ENCODE peak calls at places on chromosomes 16 and 17, in four cellular contexts. I, A, H and Y are unnamed samples.

GRCh38 chr17:49730078-49730786 is 22.5 kb upstream of the SLC35B1 start:
- DNase-seq in H (peak), I (peak), A (no peak), Y (peak)

GRCh38 chr16:26981266-26981938 is 85.3 kb upstream of the C16orf82 start:
- DNase-seq in A (no peak), H (no peak), I (no peak), Y (peak)

GRCh38 chr17:10243905-10244844 is 45.8 kb upstream of the GAS7 start:
- DNase-seq in A (peak), I (no peak), H (no peak), Y (peak)

GRCh38 chr17:4509923-4510614 is 11.4 kb downstream of the SPNS2 start:
- DNase-seq in I (peak), A (no peak), H (no peak), Y (no peak)

GRCh38 chr17:64357191-64357981 is 33.3 kb downstream of the PECAM1 start:
- DNase-seq in A (peak), H (peak), I (peak), Y (peak)

GRCh38 chr16:78461087-78461486 is 361.6 kb downstream of the WWOX start:
- DNase-seq in A (peak), H (no peak), I (no peak), Y (no peak)

GRCh38 chr16:81873843-81874752 is 95.0 kb downstream of the PLCG2 start:
- DNase-seq in H (no peak), I (peak), A (peak), Y (peak)

GRCh38 chr17:36869856-36870617 is 67.2 kb upstream of the LHX1 start:
- DNase-seq in I (no peak), H (no peak), A (peak), Y (no peak)

GRCh38 chr17:21540502-21540901 is 151.8 kb upstream of the KCNJ18 start:
- DNase-seq in H (no peak), I (no peak), A (no peak), Y (no peak)

GRCh38 chr16:84177740-84178070 is 9.2 kb downstream of the TAF1C start:
- DNase-seq in I (no peak), H (no peak), A (peak), Y (peak)

GRCh38 chr16:17828012-17828411 is 357.3 kb upstream of the XYLT1 start:
- DNase-seq in H (no peak), A (peak), I (no peak), Y (peak)

GRCh38 chr16:47213761-47214440 is 70.2 kb upstream of the NETO2 start:
- DNase-seq in I (no peak), H (no peak), A (no peak), Y (no peak)

GRCh38 chr16:15494231-15494630 is 59.8 kb downstream of the BMERB1 start:
- DNase-seq in H (no peak), A (no peak), I (no peak), Y (peak)

GRCh38 chr17:58911741-58912343 is 156.2 kb downstream of the PPM1E start:
- DNase-seq in A (no peak), H (no peak), I (no peak), Y (no peak)

GRCh38 chr17:65743313-65743665 is 181.8 kb upstream of the AXIN2 start:
- DNase-seq in A (no peak), I (no peak), H (no peak), Y (no peak)

GRCh38 chr16:68062910-68063393 is 22.2 kb upstream of the NFATC3 start:
- DNase-seq in H (no peak), A (no peak), I (no peak), Y (no peak)

GRCh38 chr17:75557852-75558665 is 29.5 kb upstream of the MYO15B start:
- DNase-seq in H (no peak), I (no peak), A (no peak), Y (no peak)

GRCh38 chr17:45051060-45051719 is at the start of gene DCAKD:
- DNase-seq in H (peak), A (peak), I (peak), Y (peak)

GRCh38 chr17:77692571-77693161 is 265.8 kb upstream of the TNRC6C start:
- DNase-seq in A (peak), I (no peak), H (peak), Y (peak)

GRCh38 chr16:11391576-11391975 is 46.3 kb downstream of the RMI2 start:
- DNase-seq in H (no peak), A (no peak), I (no peak), Y (no peak)

GRCh38 chr17:31394544-31394943 is 3.1 kb downstream of the RAB11FIP4 start:
- DNase-seq in A (peak), I (peak), H (peak), Y (peak)

GRCh38 chr16:2964416-2965223 is 545 bp downstream of the KREMEN2 start:
- DNase-seq in I (no peak), H (no peak), A (peak), Y (no peak)

GRCh38 chr17:9842057-9842758 is 16.5 kb downstream of the GLP2R start:
- DNase-seq in A (peak), H (peak), I (peak), Y (peak)

GRCh38 chr17:64938290-64938689 is 19.0 kb upstream of the LRRC37A3 start:
- DNase-seq in I (no peak), A (no peak), H (no peak), Y (no peak)

GRCh38 chr17:61409301-61410099 is 9.9 kb downstream of the TBX2 start:
- DNase-seq in H (no peak), I (peak), A (peak), Y (no peak)

GRCh38 chr17:19248149-19248922 is 11.2 kb downstream of the EPN2 start:
- DNase-seq in I (no peak), A (no peak), H (no peak), Y (no peak)

GRCh38 chr16:76309639-76310335 is 32.6 kb downstream of the CNTNAP4 start:
- DNase-seq in A (peak), H (no peak), I (no peak), Y (no peak)

DNA sequence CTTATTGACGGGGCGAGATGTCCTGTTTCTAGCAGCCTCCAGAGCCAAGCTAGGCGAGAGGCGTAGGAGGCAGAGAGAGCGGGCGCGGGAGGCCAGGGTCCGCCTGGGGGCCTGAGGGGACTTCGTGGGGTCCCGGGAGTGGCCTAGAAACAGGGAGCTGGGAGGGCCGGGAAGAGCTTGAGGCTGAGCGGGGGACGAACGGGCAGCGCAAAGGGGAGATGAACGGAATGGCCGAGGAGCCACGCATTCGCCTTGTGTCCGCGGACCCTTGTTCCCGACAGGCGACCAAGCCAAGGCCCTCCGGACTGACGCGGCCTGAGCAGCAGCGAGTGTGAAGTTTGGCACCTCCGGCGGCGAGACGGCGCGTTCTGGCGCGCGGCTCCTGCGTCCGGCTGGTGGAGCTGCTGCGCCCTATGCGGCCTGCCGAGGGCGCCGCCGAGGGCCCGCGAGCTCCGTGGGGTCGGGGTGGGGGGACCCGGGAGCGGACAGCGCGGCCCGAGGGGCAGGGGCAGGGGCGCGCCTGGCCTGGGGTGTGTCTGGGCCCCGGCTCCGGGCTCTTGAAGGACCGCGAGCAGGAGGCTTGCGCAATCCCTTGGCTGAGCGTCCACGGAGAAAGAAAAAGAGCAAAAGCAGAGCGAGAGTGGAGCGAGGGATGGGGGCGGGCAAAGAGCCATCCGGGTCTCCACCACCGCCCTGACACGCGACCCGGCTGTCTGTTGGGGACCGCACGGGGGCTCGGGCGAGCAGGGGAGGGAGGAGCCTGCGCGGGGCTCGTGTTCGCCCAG is 1.2 kb upstream of the CBX4 start:
- DNase-seq in A (peak), H (peak), I (peak), Y (no peak)
- TF ChIP-seq CTCF in A (peak), H (no peak), I (peak), Y (no peak)

GRCh38 chr17:6274310-6274709 is 160.6 kb downstream of the AIPL1 start:
- DNase-seq in H (no peak), A (no peak), I (no peak), Y (no peak)

GRCh38 chr17:6276711-6277110 is 158.2 kb downstream of the AIPL1 start:
- DNase-seq in I (no peak), H (no peak), A (no peak), Y (no peak)

GRCh38 chr17:6279659-6280058 is 155.3 kb downstream of the AIPL1 start:
- DNase-seq in A (peak), I (no peak), H (no peak), Y (no peak)
- TF ChIP-seq CTCF in A (peak), I (no peak), H (no peak), Y (no peak)

DNA sequence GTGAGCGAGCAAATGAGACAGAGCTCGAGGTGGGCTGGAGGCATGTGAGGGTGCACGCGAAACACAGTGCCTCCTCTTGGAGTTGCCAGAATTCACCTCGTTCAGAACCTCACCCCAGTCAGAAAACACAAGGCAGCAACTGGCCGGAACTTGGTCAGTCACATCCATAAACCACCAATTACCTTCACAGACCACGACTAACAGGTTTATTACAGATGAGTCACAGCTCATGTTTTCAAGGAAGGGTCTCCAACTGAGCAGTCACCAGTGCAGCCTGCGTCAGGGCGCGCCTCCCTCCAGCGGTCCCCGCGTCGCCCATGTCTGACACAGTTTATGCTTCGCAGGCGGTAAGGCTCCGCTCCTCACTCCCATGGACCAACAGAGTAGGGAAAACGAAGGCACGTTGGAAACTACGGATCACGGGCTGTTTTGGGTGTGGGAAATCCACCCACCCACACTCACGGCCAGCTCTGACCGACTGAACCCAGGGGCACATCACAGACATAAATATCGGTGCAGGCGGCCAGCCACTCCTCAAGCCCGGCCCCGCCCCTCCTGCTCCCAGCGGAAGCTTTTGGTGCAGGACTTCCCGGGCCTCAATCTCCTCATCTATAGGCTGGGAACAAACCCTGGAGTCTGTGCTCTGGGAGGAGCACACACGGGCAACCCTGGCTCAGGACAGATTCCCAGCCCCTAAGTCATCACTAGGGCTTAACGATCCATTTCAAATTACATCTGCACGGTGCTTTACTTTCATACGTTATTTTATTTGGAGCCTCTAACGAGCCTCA is 126.2 kb downstream of the ZNF778 start:
- DNase-seq in H (no peak), I (no peak), A (no peak), Y (peak)
- TF ChIP-seq CTCF in H (no peak), I (no peak), A (no peak), Y (no peak)

DNA sequence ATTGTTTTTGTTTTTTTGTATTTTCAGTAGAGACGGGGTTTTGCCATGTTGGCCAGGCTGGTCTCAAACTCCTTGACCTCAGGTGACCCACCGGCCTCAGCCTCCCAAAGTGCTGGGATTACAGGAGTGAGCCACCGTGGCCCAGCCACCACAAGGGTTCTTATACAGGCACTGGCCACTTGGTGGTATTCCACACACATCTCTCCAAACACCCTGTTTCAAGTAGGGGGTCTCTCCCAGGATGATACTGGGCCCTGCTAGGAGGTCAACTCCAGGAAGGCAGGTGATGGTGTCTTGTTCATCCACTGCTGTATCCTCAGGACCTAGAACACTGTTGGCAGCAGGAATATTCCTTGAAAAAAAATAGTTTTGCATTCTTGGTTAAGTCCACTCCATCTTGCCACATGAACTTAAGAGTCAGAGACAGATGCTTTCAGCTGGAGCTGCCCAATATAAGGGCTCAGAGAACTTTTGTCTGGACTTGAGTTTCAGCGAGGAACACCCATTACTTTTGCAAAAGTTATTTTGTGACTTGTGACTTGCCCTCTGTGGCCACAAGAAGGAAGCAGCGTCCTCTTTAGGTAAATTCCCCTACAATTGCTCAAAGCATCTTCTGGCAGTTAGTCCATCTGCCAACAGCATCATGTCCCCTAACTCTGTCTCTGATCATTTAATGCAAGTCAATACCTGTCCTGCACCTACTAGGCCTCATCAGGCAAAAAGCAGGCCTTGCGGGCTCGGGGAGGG is 7.4 kb upstream of the EEF2K start:
- DNase-seq in I (no peak), H (no peak), A (peak), Y (no peak)
- TF ChIP-seq CTCF in I (no peak), H (no peak), A (no peak), Y (peak)

GRCh38 chr17:82108999-82109480 is 11.0 kb upstream of the FASN start:
- DNase-seq in H (no peak), I (no peak), A (no peak), Y (no peak)

GRCh38 chr17:82105882-82106696 is 8.1 kb upstream of the FASN start:
- DNase-seq in H (no peak), A (peak), I (peak), Y (peak)

GRCh38 chr17:82108038-82108998 is 10.3 kb upstream of the FASN start:
- DNase-seq in H (no peak), A (no peak), I (no peak), Y (no peak)

GRCh38 chr17:82106697-82107305 is 8.8 kb upstream of the FASN start:
- DNase-seq in A (no peak), I (no peak), H (no peak), Y (no peak)

DNA sequence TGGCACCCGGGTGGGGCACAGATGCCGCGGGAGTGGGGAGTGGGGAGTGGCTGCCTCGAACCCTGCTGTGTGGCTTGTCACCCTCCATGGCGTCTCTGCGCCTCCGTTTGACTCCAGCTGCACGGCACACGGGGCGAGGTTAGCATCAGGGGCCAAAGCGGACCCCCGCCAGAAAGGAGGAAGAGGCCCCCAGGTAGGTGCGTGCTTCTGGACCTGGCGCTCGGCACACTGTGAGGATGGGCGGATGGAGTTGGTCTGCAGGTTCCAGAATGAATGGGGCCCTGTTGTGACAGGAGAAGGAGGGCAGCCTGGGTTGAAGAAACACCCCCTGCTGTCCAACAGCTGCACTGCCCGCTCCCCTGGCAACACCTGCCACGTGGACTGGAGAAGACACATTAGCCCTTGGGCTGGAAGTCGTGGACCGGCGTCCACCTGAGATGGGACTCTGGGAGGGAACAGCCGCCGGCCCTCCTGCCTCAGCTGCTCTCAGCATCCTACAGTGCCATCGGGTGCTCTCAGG is 9.4 kb upstream of the FASN start:
- DNase-seq in A (no peak), I (no peak), H (no peak), Y (no peak)
- TF ChIP-seq CTCF in A (no peak), I (peak), H (no peak), Y (no peak)

DNA sequence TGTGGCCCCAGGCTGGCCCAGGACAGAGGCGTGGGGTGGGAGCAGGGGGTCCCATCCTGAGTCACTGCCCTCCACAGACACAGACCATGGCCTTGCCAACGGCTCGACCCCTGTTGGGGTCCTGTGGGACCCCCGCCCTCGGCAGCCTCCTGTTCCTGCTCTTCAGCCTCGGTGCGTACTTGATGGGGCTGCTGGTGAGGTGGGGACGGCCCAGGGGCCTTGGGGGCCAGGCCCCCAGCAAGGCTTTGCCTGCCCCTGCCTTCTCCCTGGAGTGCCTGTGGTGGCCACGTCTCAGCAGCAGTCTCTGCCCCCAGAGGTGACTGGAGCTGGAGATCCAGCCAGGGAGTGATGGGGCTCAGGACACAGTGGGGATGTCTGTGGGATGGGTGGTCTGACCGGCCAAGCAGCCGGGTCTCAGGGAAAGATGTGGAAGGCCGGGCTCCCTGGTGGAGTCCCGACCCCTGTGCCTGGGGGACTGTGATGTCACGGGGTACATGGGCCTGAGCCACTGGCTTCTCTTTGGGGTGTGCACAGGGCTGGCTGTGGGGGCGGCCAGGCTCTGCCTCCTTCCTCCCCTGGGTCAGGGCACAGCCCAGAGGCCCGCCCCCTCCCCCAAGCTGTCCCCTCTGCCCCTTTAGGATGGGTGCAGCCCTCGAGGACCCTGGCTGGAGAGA is 2.2 kb downstream of the MSLN start:
- DNase-seq in H (no peak), A (no peak), I (no peak), Y (no peak)
- TF ChIP-seq CTCF in H (no peak), A (no peak), I (no peak), Y (no peak)

GRCh38 chr16:65641693-65642289 is 519.9 kb upstream of the CDH11 start:
- DNase-seq in A (no peak), H (no peak), I (no peak), Y (no peak)

GRCh38 chr16:65648111-65648510 is 526.2 kb upstream of the CDH11 start:
- DNase-seq in I (no peak), H (no peak), A (no peak), Y (no peak)

GRCh38 chr16:65641049-65641448 is 519.2 kb upstream of the CDH11 start:
- DNase-seq in H (no peak), A (no peak), I (no peak), Y (no peak)

DNA sequence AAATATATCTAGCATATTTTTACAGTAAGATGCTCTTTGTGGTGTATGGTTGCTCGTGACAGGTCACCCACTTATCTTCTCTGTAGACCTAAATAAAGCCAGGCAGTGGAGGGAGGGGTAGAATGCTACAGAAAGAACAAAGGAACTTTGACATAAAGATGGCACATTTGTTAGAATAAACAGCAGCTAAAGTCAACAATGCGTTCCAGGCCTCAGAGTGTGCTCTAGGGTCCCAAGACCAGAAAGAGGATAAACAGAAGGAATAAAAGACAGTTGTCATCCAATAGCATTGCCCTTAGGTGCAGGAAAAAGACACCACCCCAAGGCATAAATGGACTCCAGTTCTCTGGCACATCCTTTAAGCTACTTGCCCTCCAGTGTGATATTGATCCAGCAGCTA is 523.0 kb upstream of the CDH11 start:
- DNase-seq in A (no peak), I (no peak), H (no peak), Y (no peak)
- TF ChIP-seq CTCF in A (no peak), I (no peak), H (no peak), Y (no peak)

GRCh38 chr16:12796498-12796897 is 7.2 kb downstream of the CPPED1 start:
- DNase-seq in I (no peak), A (no peak), H (no peak), Y (peak)
- TF ChIP-seq CTCF in I (no peak), A (no peak), H (no peak), Y (no peak)